ENCODE peak calls at places on chromosomes 3 and 15, in eight cellular contexts. S is mammary epithelial cell, C is mesendoderm, B is BE2C, N is Caco-2, L is AG09309, F is esophagus muscularis mucosa, E is skeletal muscle cell. R is an unnamed sample.

GRCh38 chr3:156543043-156543555 is 11.8 kb downstream of the SSR3 start:
- DNase-seq in S (no peak), C (no peak), B (no peak), N (no peak), L (no peak), F (no peak), E (no peak), R (no peak)

GRCh38 chr3:141112686-141113255 is 61.6 kb downstream of the SPSB4 start:
- DNase-seq in S (no peak), C (no peak), B (no peak), N (no peak), L (no peak), F (no peak), E (no peak), R (no peak)

GRCh38 chr3:53733433-53733832 is 112.8 kb downstream of the CHDH start:
- DNase-seq in S (no peak), C (no peak), B (no peak), N (no peak), L (no peak), F (no peak), E (no peak), R (no peak)

GRCh38 chr3:156628095-156628690 is 46.2 kb upstream of the TIPARP start:
- DNase-seq in S (no peak), C (peak; percentile 64), B (no peak), N (no peak), L (no peak), F (no peak), E (no peak), R (no peak)

GRCh38 chr15:69591905-69592508 is 139.4 kb downstream of the RPLP1 start:
- DNase-seq in S (peak; percentile 19), C (no peak), B (no peak), N (peak; percentile 58), L (no peak), F (no peak), E (no peak), R (no peak)

GRCh38 chr15:43249699-43250203 is 17.0 kb downstream of the TGM5 start:
- DNase-seq in S (peak; percentile 71), C (peak; percentile 30), B (no peak), N (no peak), L (peak; percentile 73), F (no peak), E (peak; percentile 31), R (peak; percentile 12)

GRCh38 chr3:57646723-57647122 is 46.2 kb downstream of the DENND6A start:
- DNase-seq in S (peak; percentile 78), C (peak; percentile 37), B (no peak), N (no peak), L (peak; percentile 29), F (no peak), E (peak; percentile 30), R (peak; percentile 13)

GRCh38 chr3:53806182-53807116 is 39.8 kb downstream of the CHDH start:
- DNase-seq in S (no peak), C (no peak), B (no peak), N (no peak), L (peak; percentile 70), F (no peak), E (no peak), R (no peak)

GRCh38 chr3:28018925-28019718 is 222.3 kb upstream of the CMC1 start:
- DNase-seq in S (no peak), C (no peak), B (no peak), N (no peak), L (no peak), F (no peak), E (no peak), R (no peak)

GRCh38 chr3:106167728-106168127 is 298.9 kb upstream of the CBLB start:
- DNase-seq in S (no peak), C (no peak), B (no peak), N (no peak), L (no peak), F (no peak), E (no peak), R (no peak)

GRCh38 chr3:159839561-159840379 is 148.9 kb upstream of the IL12A start:
- DNase-seq in S (peak; percentile 55), C (peak; percentile 87), B (peak; percentile 89), N (no peak), L (no peak), F (no peak), E (no peak), R (peak; percentile 80)

GRCh38 chr15:69794643-69795461 is 302.9 kb downstream of the TLE3 start:
- DNase-seq in S (peak; percentile 53), C (peak; percentile 86), B (no peak), N (no peak), L (no peak), F (no peak), E (no peak), R (peak; percentile 57)

GRCh38 chr15:96363692-96364091 is 33.2 kb downstream of the NR2F2 start:
- DNase-seq in S (no peak), C (no peak), B (no peak), N (no peak), L (no peak), F (no peak), E (no peak), R (peak; percentile 22)

GRCh38 chr15:96361309-96362000 is 31.0 kb downstream of the NR2F2 start:
- DNase-seq in S (no peak), C (peak; percentile 46), B (no peak), N (no peak), L (no peak), F (no peak), E (no peak), R (peak; percentile 80)

GRCh38 chr15:96360581-96361308 is 30.2 kb downstream of the NR2F2 start:
- DNase-seq in S (no peak), C (peak; percentile 72), B (no peak), N (no peak), L (no peak), F (no peak), E (no peak), R (peak; percentile 91)

GRCh38 chr15:96362001-96362758 is 31.7 kb downstream of the NR2F2 start:
- DNase-seq in S (no peak), C (no peak), B (no peak), N (no peak), L (no peak), F (no peak), E (no peak), R (peak; percentile 40)

DNA sequence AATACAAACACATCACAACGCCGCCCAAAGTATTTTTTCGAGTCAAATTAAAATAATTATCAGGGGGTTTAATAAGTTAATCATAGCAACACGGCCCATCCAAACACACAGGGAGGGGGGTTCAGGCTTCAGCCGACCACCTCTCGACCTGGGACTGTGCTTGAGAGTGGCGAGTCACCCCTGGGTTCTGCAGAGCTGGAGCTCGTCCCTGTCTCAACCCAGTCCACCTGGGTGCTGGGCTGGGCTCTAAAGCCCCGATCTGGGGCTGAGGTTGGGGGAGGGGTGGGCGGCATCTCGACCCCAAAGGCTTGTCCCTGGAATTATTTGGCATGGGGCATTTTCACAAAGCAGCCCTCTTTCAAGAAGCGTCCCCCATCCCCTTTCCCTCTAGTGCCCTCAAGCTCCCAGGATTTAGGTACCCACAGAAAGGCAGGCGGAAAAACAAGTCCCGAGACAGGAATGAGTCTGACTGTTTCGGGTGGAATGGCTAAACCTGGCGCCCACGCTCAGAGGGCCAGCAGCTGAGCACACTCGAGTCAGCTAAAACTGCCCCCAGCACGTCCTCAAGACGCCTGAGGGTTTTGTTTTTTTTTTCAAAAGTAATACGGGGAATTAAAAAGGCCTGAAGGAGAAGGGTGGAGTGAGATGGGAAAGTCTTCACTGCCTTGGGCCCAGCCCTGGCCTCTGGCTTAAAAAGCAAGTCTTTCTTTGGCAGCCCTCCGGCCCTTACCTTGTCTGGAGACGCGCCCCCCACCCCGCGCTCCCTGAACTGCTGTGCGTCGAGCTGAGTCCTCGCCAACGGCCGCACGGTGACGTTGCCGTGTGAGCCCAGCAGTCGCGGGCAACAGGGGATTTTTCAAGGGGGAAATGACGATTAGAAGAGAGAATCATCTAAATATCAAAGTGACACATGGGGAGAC is 32.5 kb downstream of the NR2F2 start:
- DNase-seq in S (no peak), C (peak; percentile 73), B (no peak), N (no peak), L (no peak), F (no peak), E (no peak), R (peak; percentile 85)
- H3K4me3 ChIP-seq in S (no peak overlapping the region), C (no peak overlapping the region), B (no peak overlapping the region), N (no peak overlapping the region), L (no peak overlapping the region), F (no peak overlapping the region), E (no peak overlapping the region), R (no peak overlapping the region)

GRCh38 chr3:31039145-31039544 is 144.7 kb upstream of the GADL1 start:
- DNase-seq in S (peak; percentile 65), C (no peak), B (no peak), N (no peak), L (no peak), F (no peak), E (no peak), R (no peak)
- H3K4me3 ChIP-seq in S (no peak overlapping the region), C (no peak overlapping the region), B (no peak overlapping the region), N (no peak overlapping the region), L (no peak overlapping the region), F (no peak overlapping the region), E (no peak overlapping the region), R (no peak overlapping the region)

GRCh38 chr3:187679638-187680396 is 9.6 kb upstream of the SST start:
- DNase-seq in S (peak; percentile 48), C (peak; percentile 92), B (peak; percentile 81), N (peak; percentile 82), L (no peak), F (peak; percentile 92), E (no peak), R (peak; percentile 69)
- H3K4me3 ChIP-seq in S (no peak overlapping the region), C (no peak overlapping the region), B (no peak overlapping the region), N (no peak overlapping the region), L (no peak overlapping the region), F (no peak overlapping the region), E (no peak overlapping the region), R (no peak overlapping the region)

GRCh38 chr3:123781138-123781537 is 103.0 kb downstream of the MYLK start:
- DNase-seq in S (no peak), C (peak; percentile 62), B (no peak), N (no peak), L (no peak), F (peak; percentile 72), E (no peak), R (peak; percentile 47)

GRCh38 chr3:123783811-123784210 is 100.3 kb downstream of the MYLK start:
- DNase-seq in S (no peak), C (no peak), B (no peak), N (no peak), L (no peak), F (peak; percentile 75), E (no peak), R (no peak)

GRCh38 chr3:123782488-123782887 is 101.6 kb downstream of the MYLK start:
- DNase-seq in S (no peak), C (no peak), B (no peak), N (no peak), L (no peak), F (peak; percentile 10), E (no peak), R (no peak)

GRCh38 chr3:123781571-123782275 is 102.4 kb downstream of the MYLK start:
- DNase-seq in S (no peak), C (no peak), B (no peak), N (no peak), L (no peak), F (peak; percentile 47), E (no peak), R (no peak)

DNA sequence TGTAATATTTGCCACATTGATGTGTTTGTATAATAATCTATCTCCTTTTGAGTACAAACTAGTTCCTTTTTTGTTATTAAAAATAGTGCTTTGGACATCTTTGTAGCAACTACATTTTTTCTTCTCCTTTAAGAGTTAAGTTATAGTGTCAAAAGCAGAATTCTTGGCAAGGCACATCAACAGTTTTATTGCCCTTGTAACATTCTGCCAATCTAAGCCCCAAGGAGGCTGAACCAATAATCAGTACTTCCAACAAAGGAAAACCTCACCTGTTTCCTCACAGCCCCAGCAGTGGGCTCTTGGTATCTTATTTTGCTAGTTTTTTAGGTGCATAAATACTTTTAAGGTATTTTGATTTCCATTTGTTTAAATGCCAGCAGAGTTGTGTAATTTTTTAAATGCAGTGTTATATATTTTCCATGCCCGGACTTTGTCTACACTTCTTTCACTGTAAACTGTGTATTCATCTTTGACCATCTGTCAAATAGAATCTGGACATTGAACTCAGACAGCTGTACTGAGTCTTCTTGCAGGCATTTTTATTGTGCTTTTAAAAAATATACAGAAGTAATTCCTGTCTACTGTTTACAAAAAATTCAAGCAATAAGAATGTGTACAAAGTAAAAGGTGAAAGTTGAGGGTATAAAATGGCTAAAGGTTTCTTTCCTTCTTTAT is 100.9 kb downstream of the MYLK start:
- DNase-seq in S (no peak), C (no peak), B (no peak), N (no peak), L (no peak), F (peak; percentile 39), E (no peak), R (no peak)
- H3K4me3 ChIP-seq in S (no peak overlapping the region), C (no peak overlapping the region), B (no peak overlapping the region), N (no peak overlapping the region), L (no peak overlapping the region), F (no peak overlapping the region), E (no peak overlapping the region), R (no peak overlapping the region)

R was measured in H7.